ENCODE peak calls at places on chromosomes 3 and 15, in six cellular contexts. One of them, this sample, is unnamed. For H3K36me3, the result is how much of the 10 kb centered on the place peaks cover.

GRCh38 chr3:14415501-14415900 is 13.1 kb downstream of the SLC6A6 start:
- DNase-seq in HCT116: no peak
- DNase-seq in GM12878: no peak
- DNase-seq in K562: no peak
- DNase-seq in HepG2: no peak
- DNase-seq in GM23338: no peak
- DNase-seq in this sample: no peak

GRCh38 chr3:63043631-63044030 is 168.4 kb upstream of the CADPS start:
- DNase-seq in HepG2: no peak
- DNase-seq in GM23338: no peak
- DNase-seq in GM12878: no peak
- DNase-seq in HCT116: no peak
- DNase-seq in K562: no peak
- DNase-seq in this sample: no peak

GRCh38 chr3:124202754-124203153 is 210.8 kb upstream of the ROPN1 start:
- DNase-seq in GM23338: no peak
- DNase-seq in HCT116: no peak
- DNase-seq in GM12878: no peak
- DNase-seq in HepG2: no peak
- DNase-seq in K562: no peak
- DNase-seq in this sample: no peak

GRCh38 chr3:30428251-30428650 is 178.2 kb upstream of the TGFBR2 start:
- DNase-seq in GM12878: no peak
- DNase-seq in HCT116: no peak
- DNase-seq in K562: no peak
- DNase-seq in GM23338: no peak
- DNase-seq in HepG2: no peak
- DNase-seq in this sample: no peak

GRCh38 chr3:134516905-134517304 is 31.0 kb downstream of the CEP63 start:
- DNase-seq in GM23338: no peak
- DNase-seq in HepG2: no peak
- DNase-seq in GM12878: no peak
- DNase-seq in K562: no peak
- DNase-seq in HCT116: no peak
- DNase-seq in this sample: no peak

GRCh38 chr3:186368164-186368563 is 6.1 kb upstream of the DGKG start:
- DNase-seq in HepG2: no peak
- DNase-seq in HCT116: no peak
- DNase-seq in K562: no peak
- DNase-seq in GM23338: no peak
- DNase-seq in GM12878: no peak
- DNase-seq in this sample: no peak

GRCh38 chr3:126468028-126468891 is 7.4 kb downstream of the ZXDC start:
- DNase-seq in GM12878: no peak
- DNase-seq in HCT116: no peak
- DNase-seq in HepG2: no peak
- DNase-seq in GM23338: no peak
- DNase-seq in K562: no peak
- DNase-seq in this sample: no peak

GRCh38 chr3:115401298-115401697 is 222.0 kb upstream of the GAP43 start:
- DNase-seq in K562: no peak
- DNase-seq in HCT116: no peak
- DNase-seq in GM23338: no peak
- DNase-seq in GM12878: no peak
- DNase-seq in HepG2: no peak
- DNase-seq in this sample: no peak

GRCh38 chr15:47908950-47909670 is 191.8 kb downstream of the SEMA6D start:
- DNase-seq in HCT116: no peak
- DNase-seq in GM23338: no peak
- DNase-seq in K562: no peak
- DNase-seq in HepG2: no peak
- DNase-seq in GM12878: no peak
- DNase-seq in this sample: no peak

GRCh38 chr15:50164458-50164857 is 17.5 kb upstream of the SLC27A2 start:
- DNase-seq in GM23338: no peak
- DNase-seq in K562: no peak
- DNase-seq in GM12878: no peak
- DNase-seq in HepG2: peak
- DNase-seq in HCT116: no peak
- DNase-seq in this sample: no peak

GRCh38 chr15:45849136-45849535 is 214.3 kb downstream of the SQOR start:
- DNase-seq in GM12878: no peak
- DNase-seq in HepG2: no peak
- DNase-seq in K562: no peak
- DNase-seq in GM23338: no peak
- DNase-seq in HCT116: no peak
- DNase-seq in this sample: no peak

GRCh38 chr3:18124501-18124900 is 300.6 kb downstream of the SATB1 start:
- DNase-seq in GM23338: no peak
- DNase-seq in HepG2: no peak
- DNase-seq in K562: no peak
- DNase-seq in HCT116: peak
- DNase-seq in GM12878: no peak
- DNase-seq in this sample: no peak

GRCh38 chr15:70762469-70763119 is 764 bp downstream of the UACA start:
- DNase-seq in HCT116: peak
- DNase-seq in K562: no peak
- DNase-seq in GM23338: peak
- DNase-seq in HepG2: no peak
- DNase-seq in GM12878: no peak
- DNase-seq in this sample: no peak

GRCh38 chr3:41141431-41142164 is 57.7 kb upstream of the CTNNB1 start:
- DNase-seq in HepG2: no peak
- DNase-seq in GM12878: no peak
- DNase-seq in GM23338: peak
- DNase-seq in K562: no peak
- DNase-seq in HCT116: no peak
- DNase-seq in this sample: no peak

GRCh38 chr3:119795849-119796248 is 13.9 kb downstream of the NR1I2 start:
- DNase-seq in HepG2: peak
- DNase-seq in GM12878: no peak
- DNase-seq in GM23338: no peak
- DNase-seq in K562: no peak
- DNase-seq in HCT116: no peak
- DNase-seq in this sample: no peak

GRCh38 chr3:61975936-61976335 is 397.4 kb downstream of the FEZF2 start:
- DNase-seq in K562: no peak
- DNase-seq in GM12878: no peak
- DNase-seq in GM23338: no peak
- DNase-seq in HepG2: no peak
- DNase-seq in HCT116: no peak
- DNase-seq in this sample: no peak

GRCh38 chr15:62769604-62770003 is 272.9 kb upstream of the TPM1 start:
- DNase-seq in HepG2: no peak
- DNase-seq in HCT116: peak
- DNase-seq in GM12878: no peak
- DNase-seq in K562: no peak
- DNase-seq in GM23338: no peak
- DNase-seq in this sample: no peak

GRCh38 chr3:69160525-69160924 is 38.1 kb upstream of the LMOD3 start:
- DNase-seq in GM12878: no peak
- DNase-seq in HCT116: no peak
- DNase-seq in GM23338: no peak
- DNase-seq in K562: no peak
- DNase-seq in HepG2: no peak
- DNase-seq in this sample: no peak

GRCh38 chr3:69164296-69164695 is 41.9 kb upstream of the LMOD3 start:
- DNase-seq in HCT116: no peak
- DNase-seq in GM23338: no peak
- DNase-seq in GM12878: no peak
- DNase-seq in K562: no peak
- DNase-seq in HepG2: no peak
- DNase-seq in this sample: no peak

GRCh38 chr3:69160107-69160506 is 37.7 kb upstream of the LMOD3 start:
- DNase-seq in GM23338: no peak
- DNase-seq in K562: no peak
- DNase-seq in GM12878: no peak
- DNase-seq in HepG2: no peak
- DNase-seq in HCT116: no peak
- DNase-seq in this sample: no peak

GRCh38 chr3:69161587-69162196 is 39.3 kb upstream of the LMOD3 start:
- DNase-seq in GM12878: peak
- DNase-seq in HCT116: peak
- DNase-seq in HepG2: peak
- DNase-seq in GM23338: peak
- DNase-seq in K562: peak
- DNase-seq in this sample: peak

DNA sequence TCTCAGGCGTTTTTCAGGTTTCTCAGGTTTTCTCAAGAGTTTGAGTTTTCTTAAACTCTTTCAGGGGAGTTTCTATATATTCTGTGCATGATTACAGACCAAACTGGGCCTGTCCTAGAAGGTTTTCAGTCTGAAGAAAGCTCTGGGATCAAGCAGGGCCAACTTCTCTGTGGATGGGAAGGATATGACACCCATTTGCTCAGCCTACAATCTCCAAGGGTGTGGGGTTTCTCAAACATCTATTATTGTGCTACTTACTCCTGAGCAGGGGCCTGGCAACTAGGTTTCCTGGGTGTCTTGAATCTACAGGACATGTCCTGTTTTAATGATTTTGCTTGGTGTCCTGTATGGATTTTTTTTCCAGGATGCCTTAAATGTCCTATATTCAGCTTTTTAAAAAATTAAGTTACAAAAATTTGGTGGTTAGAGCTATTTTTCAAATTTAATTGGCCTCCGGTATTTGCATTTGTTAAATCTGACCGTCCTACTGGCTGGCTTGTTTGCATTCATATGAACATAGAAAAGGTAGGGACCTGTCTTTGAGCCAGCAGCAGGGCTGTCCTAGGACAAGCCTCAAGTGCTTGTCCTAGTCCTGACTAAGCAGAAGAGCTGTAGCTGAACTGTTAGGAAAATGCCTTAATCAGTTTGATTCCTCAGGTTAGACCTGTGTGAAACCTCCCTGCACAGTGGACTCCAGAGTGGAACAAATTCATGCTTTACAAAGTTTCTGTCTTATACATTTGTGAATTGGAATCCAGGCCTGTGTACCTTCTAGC is 40.0 kb upstream of the LMOD3 start:
- DNase-seq in GM23338: no peak
- DNase-seq in GM12878: no peak
- DNase-seq in K562: no peak
- DNase-seq in HepG2: no peak
- DNase-seq in HCT116: no peak
- DNase-seq in this sample: no peak
- H3K36me3 ChIP-seq in GM23338: under half
- H3K36me3 ChIP-seq in GM12878: under half
- H3K36me3 ChIP-seq in K562: under half
- H3K36me3 ChIP-seq in HepG2: under half
- H3K36me3 ChIP-seq in HCT116: under half
- H3K36me3 ChIP-seq in this sample: under half

GRCh38 chr15:51312132-51312531 is 26.3 kb downstream of the CYP19A1 start:
- DNase-seq in HCT116: no peak
- DNase-seq in GM12878: no peak
- DNase-seq in K562: no peak
- DNase-seq in HepG2: peak
- DNase-seq in GM23338: no peak
- DNase-seq in this sample: no peak
- TF ChIP-seq REST in HCT116: no peak
- TF ChIP-seq REST in GM12878: no peak
- TF ChIP-seq REST in K562: no peak
- TF ChIP-seq REST in HepG2: no peak
- TF ChIP-seq REST in GM23338: no peak
- TF ChIP-seq REST in this sample: no peak

GRCh38 chr3:12898980-12899755 is 57.8 kb upstream of the RPL32 start:
- DNase-seq in GM23338: no peak
- DNase-seq in K562: no peak
- DNase-seq in HCT116: no peak
- DNase-seq in HepG2: no peak
- DNase-seq in GM12878: no peak
- DNase-seq in this sample: no peak

GRCh38 chr3:12901631-12902045 is 60.3 kb upstream of the RPL32 start:
- DNase-seq in HepG2: peak
- DNase-seq in HCT116: no peak
- DNase-seq in K562: peak
- DNase-seq in GM12878: no peak
- DNase-seq in GM23338: no peak
- DNase-seq in this sample: no peak

GRCh38 chr3:12902181-12902999 is 61.0 kb upstream of the RPL32 start:
- DNase-seq in HepG2: no peak
- DNase-seq in GM12878: no peak
- DNase-seq in HCT116: no peak
- DNase-seq in K562: no peak
- DNase-seq in GM23338: no peak
- DNase-seq in this sample: no peak

GRCh38 chr3:12903000-12903800 is 61.8 kb upstream of the RPL32 start:
- DNase-seq in HCT116: no peak
- DNase-seq in GM12878: no peak
- DNase-seq in GM23338: no peak
- DNase-seq in K562: no peak
- DNase-seq in HepG2: no peak
- DNase-seq in this sample: no peak

DNA sequence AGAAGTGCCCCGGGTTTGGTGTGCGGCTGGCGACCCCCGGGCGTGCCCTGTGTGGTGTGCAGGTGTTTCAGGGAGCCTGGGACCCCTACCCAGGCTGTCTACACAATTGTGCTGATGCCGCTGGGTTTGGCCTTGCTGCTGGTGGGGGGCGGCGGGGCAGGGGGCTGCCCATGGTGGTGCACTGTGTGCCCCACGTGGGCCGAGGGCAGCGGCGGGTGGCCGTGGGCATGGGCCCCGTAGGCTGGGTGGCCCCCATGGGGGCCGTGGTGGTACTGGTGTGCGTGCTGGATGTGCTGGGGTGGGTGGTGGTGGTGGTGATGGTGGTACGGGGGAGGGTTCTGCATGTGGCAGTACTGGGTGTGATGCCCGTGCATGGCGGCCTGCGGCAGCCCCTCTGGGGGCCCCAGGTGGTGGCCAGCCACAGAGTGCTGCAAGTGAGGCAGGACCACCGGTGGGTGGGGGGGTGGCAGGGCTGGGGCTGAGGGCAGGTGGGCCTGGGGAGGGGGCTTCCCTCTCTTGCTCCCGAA is 59.6 kb upstream of the RPL32 start:
- DNase-seq in K562: no peak
- DNase-seq in HCT116: no peak
- DNase-seq in HepG2: no peak
- DNase-seq in GM23338: no peak
- DNase-seq in GM12878: no peak
- DNase-seq in this sample: no peak
- H3K36me3 ChIP-seq in K562: half or more
- H3K36me3 ChIP-seq in HCT116: under half
- H3K36me3 ChIP-seq in HepG2: under half
- H3K36me3 ChIP-seq in GM23338: under half
- H3K36me3 ChIP-seq in GM12878: under half
- H3K36me3 ChIP-seq in this sample: under half

DNA sequence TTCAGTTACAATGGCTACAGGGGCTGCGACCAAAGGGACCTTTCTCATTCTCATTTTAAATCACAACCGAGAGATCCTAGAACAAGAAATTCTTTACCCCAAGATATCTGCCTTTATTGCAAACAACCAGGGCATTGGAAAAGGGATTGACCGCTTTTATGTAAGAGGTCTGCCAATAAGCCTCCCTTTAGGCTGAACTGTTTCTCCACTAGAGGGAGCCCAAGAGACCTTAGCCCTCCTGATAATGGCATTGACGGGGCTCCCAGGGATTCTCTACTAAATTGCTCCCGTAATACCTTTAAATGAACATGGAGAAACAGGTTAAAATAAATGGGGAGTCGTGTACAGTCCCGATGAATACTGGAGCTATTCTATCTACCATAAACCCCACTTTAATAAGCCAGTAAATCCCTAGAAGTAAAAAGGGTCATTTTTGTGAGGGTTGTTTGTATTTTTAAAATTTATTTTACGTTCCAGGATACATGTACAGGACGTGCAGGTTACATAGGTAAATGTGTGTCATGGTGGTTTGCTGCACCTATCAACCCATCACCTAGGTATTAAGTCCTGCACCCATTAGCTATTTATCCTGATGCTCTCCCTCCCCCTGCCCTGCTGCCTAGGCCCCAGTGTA is 7.5 kb upstream of the IGSF10 start:
- DNase-seq in HCT116: peak
- DNase-seq in HepG2: peak
- DNase-seq in GM23338: peak
- DNase-seq in K562: peak
- DNase-seq in GM12878: no peak
- DNase-seq in this sample: peak
- TF ChIP-seq REST in HCT116: no peak
- TF ChIP-seq REST in HepG2: no peak
- TF ChIP-seq REST in GM23338: no peak
- TF ChIP-seq REST in K562: no peak
- TF ChIP-seq REST in GM12878: no peak
- TF ChIP-seq REST in this sample: no peak